ENCODE peak calls at places on chromosomes 6 and 20, in ten cellular contexts. F is stimulated activated CD4-positive, alpha-beta T cell treated with anti-CD3 and anti-CD28 coated beads, Interleukin-4, amount 100 ng/mL, for 48 hours; M is naive thymus-derived CD4-positive, alpha-beta T cell; U is stimulated activated naive CD8-positive, alpha-beta T cell treated with anti-CD3 and anti-CD28 coated beads, Interleukin-15, amount 100 ng/mL, for 72 hours; X is COR-L47; G is Caco-2; Z is stromal cell of bone marrow; O is dermis blood vessel endothelial cell; Q is activated CD4-positive, alpha-beta T cell treated with anti-CD3 and anti-CD28 coated beads for 48 hours; C is RKO. J is an unnamed sample.

GRCh38 chr20:4788314-4788713 is 66.6 kb downstream of the PRND start:
- DNase-seq in F (no peak), M (no peak), U (no peak), X (no peak), G (no peak), Z (no peak), O (no peak), Q (no peak), C (no peak), J (no peak)

GRCh38 chr6:131978522-131978921 is 27.4 kb upstream of the CCN2 start:
- DNase-seq in F (no peak), M (no peak), U (no peak), X (no peak), G (no peak), Z (no peak), O (no peak), Q (no peak), C (no peak), J (no peak)

GRCh38 chr6:26216886-26217713 is 129.9 kb downstream of the HFE start:
- DNase-seq in F (peak; percentile 75), M (no peak), U (peak; percentile 85), X (peak; percentile 96), G (peak; percentile 89), Z (peak; percentile 76), O (peak; percentile 96), Q (peak; percentile 88), C (peak; percentile 92), J (no peak)

GRCh38 chr6:26327450-26328264 is 37.3 kb upstream of the BTN3A2 start:
- DNase-seq in F (no peak), M (peak; percentile 72), U (peak; percentile 71), X (peak; percentile 56), G (peak; percentile 70), Z (no peak), O (peak; percentile 79), Q (peak; percentile 89), C (peak; percentile 86), J (no peak)

GRCh38 chr6:66065313-66065712 is 358.3 kb upstream of the EYS start:
- DNase-seq in F (no peak), M (no peak), U (no peak), X (no peak), G (no peak), Z (no peak), O (no peak), Q (no peak), C (no peak), J (no peak)

GRCh38 chr6:142888461-142888860 is 56.5 kb downstream of the HIVEP2 start:
- DNase-seq in F (no peak), M (no peak), U (no peak), X (no peak), G (no peak), Z (no peak), O (no peak), Q (no peak), C (no peak), J (no peak)

GRCh38 chr6:43981363-43981990 is 145.8 kb downstream of the MRPL14 start:
- DNase-seq in F (no peak), M (no peak), U (no peak), X (no peak), G (no peak), Z (no peak), O (no peak), Q (no peak), C (no peak), J (no peak)

GRCh38 chr20:50992733-50993457 is 30.0 kb downstream of the KCNG1 start:
- DNase-seq in F (peak; percentile 30), M (peak; percentile 39), U (peak; percentile 63), X (peak; percentile 61), G (peak; percentile 88), Z (peak; percentile 31), O (peak; percentile 77), Q (peak; percentile 76), C (peak; percentile 84), J (no peak)

GRCh38 chr6:28537065-28537464 is 11.4 kb downstream of the GPX5 start:
- DNase-seq in F (no peak), M (peak; percentile 37), U (no peak), X (no peak), G (no peak), Z (no peak), O (peak; percentile 49), Q (no peak), C (no peak), J (no peak)

GRCh38 chr20:4573564-4574355 is 147.9 kb upstream of the PRND start:
- DNase-seq in F (no peak), M (no peak), U (no peak), X (no peak), G (no peak), Z (peak; percentile 93), O (peak; percentile 11), Q (no peak), C (no peak), J (no peak)

GRCh38 chr6:43817192-43817591 is 47.2 kb downstream of the VEGFA start:
- DNase-seq in F (peak; percentile 11), M (peak; percentile 9), U (no peak), X (no peak), G (peak; percentile 69), Z (peak; percentile 23), O (peak; percentile 41), Q (peak; percentile 43), C (peak; percentile 58), J (peak; percentile 48)

GRCh38 chr6:322940-323729 is 30.8 kb downstream of the DUSP22 start:
- DNase-seq in F (no peak), M (no peak), U (no peak), X (no peak), G (no peak), Z (no peak), O (no peak), Q (no peak), C (no peak), J (no peak)

J was measured in gastrocnemius medialis.